ENCODE peak calls at places on chromosomes 13 and 19, in nine cellular contexts. J, K, X, H, V, C, I, G and U are unnamed samples.
A peak's percentile ranks its signal among the peaks of the same experiment; 100 is the strongest.

GRCh38 chr19:14979498-14980255 is at the start of gene SLC1A6:
- DNase-seq in X (no peak), C (no peak), H (peak; percentile 21), V (no peak), K (no peak), G (no peak), J (peak; percentile 62), I (peak; percentile 70), U (no peak)

GRCh38 chr13:96762876-96763275 is 231.4 kb downstream of the OXGR1 start:
- DNase-seq in K (no peak), C (no peak), V (no peak), J (no peak), X (no peak), G (no peak), I (no peak), H (peak; percentile 53), U (no peak)

GRCh38 chr19:14149509-14149994 is 13.2 kb upstream of the ASF1B start:
- DNase-seq in H (no peak), G (peak; percentile 19), X (peak; percentile 46), K (no peak), V (peak; percentile 82), J (no peak), I (no peak), C (peak; percentile 84), U (peak; percentile 60)

GRCh38 chr13:110944121-110944967 is 29.5 kb upstream of the ANKRD10 start:
- DNase-seq in C (peak; percentile 78), V (peak; percentile 81), G (peak; percentile 59), I (peak; percentile 29), J (no peak), H (peak; percentile 64), X (peak; percentile 39), K (no peak), U (peak; percentile 24)

GRCh38 chr13:107466326-107466725 is 749.0 kb downstream of the LIG4 start:
- DNase-seq in K (no peak), I (no peak), V (peak; percentile 38), J (no peak), X (no peak), G (peak; percentile 68), C (peak; percentile 33), H (no peak), U (no peak)

GRCh38 chr19:31432411-31432810 is 83.2 kb upstream of the TSHZ3 start:
- DNase-seq in K (no peak), C (no peak), V (no peak), G (no peak), J (no peak), I (no peak), H (no peak), X (no peak), U (no peak)

GRCh38 chr19:34236035-34236793 is 18.1 kb upstream of the GARRE1 start:
- DNase-seq in I (no peak), X (no peak), H (no peak), J (no peak), K (no peak), V (peak; percentile 61), G (no peak), C (peak; percentile 16), U (no peak)

GRCh38 chr19:36041831-36042230 is 9.2 kb upstream of the CLIP3 start:
- DNase-seq in J (no peak), C (peak; percentile 96), X (no peak), I (peak; percentile 36), K (no peak), G (peak; percentile 43), V (peak; percentile 97), H (peak; percentile 20), U (no peak)

GRCh38 chr19:13861392-13861713 is 15.6 kb upstream of the NANOS3 start:
- DNase-seq in X (no peak), J (no peak), V (peak; percentile 27), C (no peak), K (no peak), G (no peak), I (no peak), H (no peak), U (no peak)

GRCh38 chr19:38543807-38544568 is 73.8 kb downstream of the MAP4K1 start:
- DNase-seq in X (peak; percentile 84), V (peak; percentile 84), C (peak; percentile 77), I (peak; percentile 80), J (no peak), K (peak; percentile 77), H (peak; percentile 93), G (peak; percentile 77), U (peak; percentile 83)

GRCh38 chr13:37202264-37202663 is 96.8 kb upstream of the CSNK1A1L start:
- DNase-seq in I (no peak), H (no peak), J (no peak), V (no peak), X (no peak), K (no peak), G (no peak), C (no peak), U (no peak)

GRCh38 chr13:28059214-28059613 is 41.2 kb downstream of the FLT3 start:
- DNase-seq in C (peak; percentile 48), H (peak; percentile 16), G (no peak), X (no peak), J (peak; percentile 9), K (no peak), V (peak; percentile 33), I (peak; percentile 69), U (peak; percentile 37)

GRCh38 chr13:95023405-95023804 is 277.8 kb downstream of the ABCC4 start:
- DNase-seq in X (no peak), H (peak; percentile 40), J (no peak), V (no peak), G (no peak), C (peak; percentile 17), K (no peak), I (no peak), U (no peak)

GRCh38 chr13:113411216-113412023 is 41.9 kb downstream of the ADPRHL1 start:
- DNase-seq in H (peak; percentile 69), V (peak; percentile 74), I (no peak), X (peak; percentile 99), G (peak; percentile 96), C (peak; percentile 70), J (no peak), K (no peak), U (no peak)
- H3K4me3 ChIP-seq in H (no peak overlapping the region), V (no peak overlapping the region), I (no peak overlapping the region), X (peak overlapping the region; percentile 76), G (no peak overlapping the region), C (no peak overlapping the region), J (no peak overlapping the region), K (no peak overlapping the region), U (no peak overlapping the region)

GRCh38 chr13:39036212-39036611 is 1.7 kb downstream of the PROSER1 start:
- DNase-seq in C (peak; percentile 44), K (no peak), J (no peak), H (peak; percentile 37), V (peak; percentile 49), G (peak; percentile 27), I (peak; percentile 29), X (no peak), U (peak; percentile 10)

GRCh38 chr13:39035799-39036198 is 2.1 kb downstream of the PROSER1 start:
- DNase-seq in V (no peak), H (no peak), J (no peak), I (no peak), C (no peak), X (no peak), G (no peak), K (no peak), U (no peak)

GRCh38 chr13:39032150-39032549 is 5.7 kb downstream of the PROSER1 start:
- DNase-seq in G (no peak), V (no peak), H (no peak), X (no peak), J (no peak), I (no peak), C (no peak), K (no peak), U (no peak)

GRCh38 chr13:39035204-39035603 is 2.7 kb downstream of the PROSER1 start:
- DNase-seq in V (no peak), C (no peak), K (no peak), J (no peak), H (no peak), G (no peak), I (peak; percentile 28), X (no peak), U (no peak)

DNA sequence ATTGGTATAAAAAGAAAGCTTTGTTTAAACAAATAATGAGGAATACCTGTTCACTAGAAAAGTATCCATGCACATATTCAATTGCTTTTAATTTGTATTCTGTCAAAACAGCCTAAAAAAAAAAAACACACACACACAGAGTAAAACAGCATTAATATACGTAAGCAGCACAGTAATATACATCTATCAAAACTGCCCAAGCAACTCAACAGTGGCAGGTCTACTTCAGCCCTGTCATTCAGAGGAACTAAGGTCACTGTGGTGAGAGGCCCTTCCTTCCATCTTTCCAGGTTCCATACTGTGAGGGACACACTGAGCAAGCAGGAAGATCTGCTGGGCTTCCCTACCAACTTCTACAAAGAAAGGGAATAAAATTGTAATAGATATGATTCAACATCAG is 3.8 kb downstream of the PROSER1 start:
- DNase-seq in V (no peak), I (no peak), H (no peak), G (no peak), K (no peak), X (no peak), J (no peak), C (no peak), U (no peak)
- H3K4me3 ChIP-seq in V (no peak overlapping the region), I (no peak overlapping the region), H (no peak overlapping the region), G (no peak overlapping the region), K (no peak overlapping the region), X (no peak overlapping the region), J (no peak overlapping the region), C (no peak overlapping the region), U (no peak overlapping the region)

DNA sequence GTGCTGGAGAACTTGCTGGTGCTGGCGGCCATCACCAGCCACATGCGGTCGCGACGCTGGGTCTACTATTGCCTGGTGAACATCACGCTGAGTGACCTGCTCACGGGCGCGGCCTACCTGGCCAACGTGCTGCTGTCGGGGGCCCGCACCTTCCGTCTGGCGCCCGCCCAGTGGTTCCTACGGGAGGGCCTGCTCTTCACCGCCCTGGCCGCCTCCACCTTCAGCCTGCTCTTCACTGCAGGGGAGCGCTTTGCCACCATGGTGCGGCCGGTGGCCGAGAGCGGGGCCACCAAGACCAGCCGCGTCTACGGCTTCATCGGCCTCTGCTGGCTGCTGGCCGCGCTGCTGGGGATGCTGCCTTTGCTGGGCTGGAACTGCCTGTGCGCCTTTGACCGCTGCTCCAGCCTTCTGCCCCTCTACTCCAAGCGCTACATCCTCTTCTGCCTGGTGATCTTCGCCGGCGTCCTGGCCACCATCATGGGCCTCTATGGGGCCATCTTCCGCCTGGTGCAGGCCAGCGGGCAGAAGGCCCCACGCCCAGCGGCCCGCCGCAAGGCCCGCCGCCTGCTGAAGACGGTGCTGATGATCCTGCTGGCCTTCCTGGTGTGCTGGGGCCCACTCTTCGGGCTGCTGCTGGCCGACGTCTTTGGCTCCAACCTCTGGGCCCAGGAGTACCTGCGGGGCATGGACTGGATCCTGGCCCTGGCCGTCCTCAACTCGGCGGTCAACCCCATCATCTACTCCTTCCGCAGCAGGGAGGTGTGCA is 587 bp downstream of the S1PR4 start:
- DNase-seq in C (no peak), J (no peak), V (no peak), G (no peak), H (no peak), I (no peak), K (no peak), X (no peak), U (no peak)
- H3K4me3 ChIP-seq in C (no peak overlapping the region), J (no peak overlapping the region), V (no peak overlapping the region), G (no peak overlapping the region), H (no peak overlapping the region), I (no peak overlapping the region), K (peak overlapping the region; percentile 42), X (no peak overlapping the region), U (no peak overlapping the region)

DNA sequence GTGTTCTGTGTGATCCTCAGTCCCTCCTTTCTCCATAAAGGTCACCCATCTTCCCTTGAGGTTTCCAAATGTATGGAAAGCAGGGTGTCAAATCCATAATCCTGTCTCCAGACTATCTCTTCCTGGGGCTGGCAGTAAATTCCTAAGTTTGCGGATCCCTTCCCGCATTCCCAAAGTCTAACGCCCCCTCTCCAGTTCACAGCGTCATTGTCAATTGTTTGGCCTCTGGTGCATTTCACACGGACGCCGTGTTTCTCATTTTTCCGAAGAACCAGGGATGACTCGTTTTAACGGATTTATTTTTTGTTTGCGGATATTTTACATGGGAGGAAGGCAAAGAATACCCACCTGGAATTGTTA is 32.6 kb downstream of the ZNF136 start:
- DNase-seq in C (peak; percentile 4), V (peak; percentile 27), G (no peak), X (no peak), I (no peak), H (no peak), J (peak; percentile 0), K (no peak), U (no peak)
- H3K4me3 ChIP-seq in C (peak overlapping the region; percentile 48), V (no peak overlapping the region), G (peak overlapping the region; percentile 49), X (peak overlapping the region; percentile 34), I (no peak overlapping the region), H (peak overlapping the region; percentile 53), J (peak overlapping the region; percentile 82), K (peak overlapping the region; percentile 65), U (no peak overlapping the region)